ENCODE peak calls at places on chromosomes 5 and 9, in ten cellular contexts. Y is A549, C is GM12878, V is HepG2, K is sigmoid colon, P is transverse colon, L is esophagus muscularis mucosa, A is K562, I is suprapubic skin, S is stomach. Q is an unnamed sample.

GRCh38 chr5:32506251-32506661 is 61.7 kb upstream of the ZFR start:
- DNase-seq in Y (no peak), C (no peak), V (no peak), K (peak; percentile 70), P (no peak), L (no peak), A (no peak), I (no peak), S (no peak), Q (no peak)

GRCh38 chr5:115816226-115817042 is at the start of gene CDO1:
- DNase-seq in Y (no peak), C (no peak), V (no peak), K (peak; percentile 71), P (peak; percentile 8), L (no peak), A (no peak), I (peak; percentile 70), S (no peak), Q (peak; percentile 81)

GRCh38 chr5:179907570-179908324 is at the start of gene TBC1D9B:
- DNase-seq in Y (peak; percentile 57), C (no peak), V (peak; percentile 27), K (peak; percentile 88), P (peak; percentile 71), L (no peak), A (peak; percentile 80), I (peak; percentile 79), S (peak; percentile 69), Q (peak; percentile 31)

GRCh38 chr5:157269763-157270272 is 3.9 kb downstream of the CYFIP2 start:
- DNase-seq in Y (no peak), C (no peak), V (no peak), K (no peak), P (no peak), L (no peak), A (no peak), I (no peak), S (no peak), Q (no peak)

GRCh38 chr9:5364294-5364990 is 24.8 kb upstream of the RLN1 start:
- DNase-seq in Y (no peak), C (peak; percentile 51), V (no peak), K (no peak), P (no peak), L (no peak), A (no peak), I (no peak), S (no peak), Q (no peak)

GRCh38 chr5:17216176-17216973 is 1.1 kb upstream of the BASP1 start:
- DNase-seq in Y (peak; percentile 92), C (peak; percentile 62), V (peak; percentile 42), K (peak; percentile 79), P (peak; percentile 83), L (no peak), A (peak; percentile 62), I (peak; percentile 80), S (peak; percentile 85), Q (peak; percentile 58)

GRCh38 chr9:12774861-12775367 is at the start of gene LURAP1L:
- DNase-seq in Y (peak; percentile 86), C (no peak), V (peak; percentile 70), K (peak; percentile 88), P (peak; percentile 67), L (no peak), A (peak; percentile 5), I (no peak), S (peak; percentile 64), Q (no peak)

GRCh38 chr9:127712851-127713250 is 2.6 kb downstream of the PTRH1 start:
- DNase-seq in Y (no peak), C (no peak), V (no peak), K (no peak), P (no peak), L (no peak), A (no peak), I (no peak), S (no peak), Q (no peak)

GRCh38 chr5:1429066-1429465 is 16.2 kb downstream of the SLC6A3 start:
- DNase-seq in Y (no peak), C (no peak), V (no peak), K (peak; percentile 43), P (no peak), L (no peak), A (no peak), I (peak; percentile 14), S (peak; percentile 24), Q (no peak)

GRCh38 chr5:17305964-17306725 is 88.7 kb downstream of the BASP1 start:
- DNase-seq in Y (peak; percentile 99), C (no peak), V (peak; percentile 9), K (no peak), P (peak; percentile 51), L (no peak), A (no peak), I (no peak), S (peak; percentile 70), Q (no peak)

GRCh38 chr5:96391921-96392320 is 41.1 kb downstream of the PCSK1 start:
- DNase-seq in Y (no peak), C (no peak), V (no peak), K (no peak), P (no peak), L (no peak), A (no peak), I (no peak), S (no peak), Q (no peak)

GRCh38 chr5:102629827-102630605 is 125.1 kb upstream of the PAM start:
- DNase-seq in Y (no peak), C (no peak), V (peak; percentile 1), K (no peak), P (no peak), L (no peak), A (no peak), I (no peak), S (no peak), Q (no peak)

GRCh38 chr5:121171834-121172233 is 679.8 kb upstream of the FTMT start:
- DNase-seq in Y (no peak), C (no peak), V (no peak), K (no peak), P (no peak), L (no peak), A (no peak), I (no peak), S (no peak), Q (no peak)

GRCh38 chr5:157107508-157107907 is 1.3 kb downstream of the HAVCR2 start:
- DNase-seq in Y (no peak), C (no peak), V (no peak), K (no peak), P (no peak), L (no peak), A (no peak), I (no peak), S (no peak), Q (no peak)

GRCh38 chr5:144460608-144461007 is 289.9 kb downstream of the KCTD16 start:
- DNase-seq in Y (no peak), C (no peak), V (no peak), K (no peak), P (no peak), L (no peak), A (no peak), I (no peak), S (no peak), Q (no peak)

GRCh38 chr5:175750476-175751080 is 92.7 kb downstream of the HRH2 start:
- DNase-seq in Y (no peak), C (no peak), V (no peak), K (no peak), P (no peak), L (no peak), A (no peak), I (no peak), S (no peak), Q (no peak)

GRCh38 chr9:131677051-131677444 is 62.8 kb downstream of the RAPGEF1 start:
- DNase-seq in Y (no peak), C (no peak), V (no peak), K (no peak), P (no peak), L (no peak), A (no peak), I (no peak), S (no peak), Q (no peak)
- H3K4me1 ChIP-seq in Y (peaks cover 38% of the 10 kb centered on the region), C (peaks cover 58% of the 10 kb centered on the region), V (peaks cover 56% of the 10 kb centered on the region), K (peaks cover 76% of the 10 kb centered on the region), P (peaks cover 53% of the 10 kb centered on the region), L (peaks cover 84% of the 10 kb centered on the region), A (peaks cover 10% of the 10 kb centered on the region), I (peaks cover 87% of the 10 kb centered on the region), S (peaks cover 85% of the 10 kb centered on the region), Q (no peaks in the 10 kb centered on the region)

GRCh38 chr5:27015758-27016157 is 22.6 kb downstream of the CDH9 start:
- DNase-seq in Y (no peak), C (no peak), V (no peak), K (no peak), P (no peak), L (no peak), A (no peak), I (no peak), S (no peak), Q (no peak)

GRCh38 chr5:27026791-27027190 is 11.6 kb downstream of the CDH9 start:
- DNase-seq in Y (no peak), C (no peak), V (no peak), K (no peak), P (no peak), L (no peak), A (no peak), I (no peak), S (no peak), Q (no peak)

GRCh38 chr5:27026059-27026458 is 12.3 kb downstream of the CDH9 start:
- DNase-seq in Y (no peak), C (no peak), V (no peak), K (no peak), P (no peak), L (no peak), A (no peak), I (no peak), S (no peak), Q (no peak)

GRCh38 chr5:27020965-27021364 is 17.4 kb downstream of the CDH9 start:
- DNase-seq in Y (peak; percentile 34), C (no peak), V (peak; percentile 2), K (no peak), P (no peak), L (no peak), A (peak; percentile 10), I (no peak), S (no peak), Q (no peak)
- TF ChIP-seq CTCF in Y (peak; percentile 47), C (no peak), V (peak; percentile 33), K (no peak), P (no peak), L (no peak), A (no peak), I (no peak), S (no peak), Q (no peak)

GRCh38 chr9:88660611-88661010 is 125.6 kb downstream of the NXNL2 start:
- DNase-seq in Y (peak; percentile 60), C (no peak), V (peak; percentile 50), K (no peak), P (no peak), L (no peak), A (peak; percentile 12), I (no peak), S (no peak), Q (no peak)
- TF ChIP-seq EP300 in Y (no peak), C (no peak), V (no peak), K (no peak), P (no peak), L (no peak), A (no peak), I (no peak), S (no peak), Q (no peak)

DNA sequence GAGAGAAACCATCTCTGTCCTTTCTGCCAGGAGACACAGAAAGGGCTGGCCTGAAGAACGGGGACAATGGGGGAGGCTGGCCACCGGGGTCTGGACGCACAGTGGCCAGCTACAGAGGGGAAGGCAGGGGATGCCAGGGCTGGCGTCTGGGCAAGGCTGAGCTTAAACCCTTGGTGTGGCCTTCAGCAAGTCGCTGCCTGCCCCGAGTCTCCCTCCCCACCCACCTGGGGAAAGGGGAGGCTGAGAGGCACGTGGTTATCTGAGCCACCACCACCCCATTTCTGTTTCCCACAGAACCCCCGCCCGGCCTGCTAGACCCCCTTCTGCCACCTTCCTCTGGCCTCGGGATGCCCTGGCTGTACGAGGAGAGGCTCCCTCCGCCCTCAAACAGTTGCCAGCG is 115.3 kb downstream of the VAV2 start:
- DNase-seq in Y (no peak), C (no peak), V (no peak), K (no peak), P (no peak), L (no peak), A (no peak), I (no peak), S (no peak), Q (no peak)
- H3K4me1 ChIP-seq in Y (peaks cover 64% of the 10 kb centered on the region), C (no peaks in the 10 kb centered on the region), V (peaks cover 49% of the 10 kb centered on the region), K (no peaks in the 10 kb centered on the region), P (no peaks in the 10 kb centered on the region), L (peaks cover 9% of the 10 kb centered on the region), A (peaks cover 4% of the 10 kb centered on the region), I (peaks cover 54% of the 10 kb centered on the region), S (peaks cover 11% of the 10 kb centered on the region), Q (no peaks in the 10 kb centered on the region)